ENCODE peak calls at places on chromosome 14, in seven cellular contexts. A is CD8-positive, alpha-beta T cell; T is naive thymus-derived CD4-positive, alpha-beta T cell; P is tibial nerve; I is kidney; L is stomach; U is CD8-positive, alpha-beta memory T cell. G is an unnamed sample.

GRCh38 chr14:26773906-26774593 is 176.2 kb upstream of the NOVA1 start:
- DNase-seq in A (no peak), T (no peak), P (no peak), I (no peak), L (no peak), U (no peak), G (no peak)

GRCh38 chr14:99517643-99518381 is 36.6 kb downstream of the CCNK start:
- DNase-seq in A (no peak), T (no peak), P (peak; percentile 10), I (peak; percentile 62), L (no peak), U (no peak), G (no peak)

GRCh38 chr14:72633551-72633950 is 260.4 kb downstream of the DPF3 start:
- DNase-seq in A (no peak), T (no peak), P (no peak), I (no peak), L (no peak), U (no peak), G (no peak)

GRCh38 chr14:63901434-63902085 is 48.8 kb downstream of the SYNE2 start:
- DNase-seq in A (no peak), T (no peak), P (no peak), I (no peak), L (no peak), U (no peak), G (no peak)

GRCh38 chr14:22748691-22749090 is 17.8 kb upstream of the OXA1L start:
- DNase-seq in A (no peak), T (no peak), P (no peak), I (no peak), L (no peak), U (no peak), G (no peak)

GRCh38 chr14:47246367-47246766 is 429.0 kb downstream of the MDGA2 start:
- DNase-seq in A (no peak), T (no peak), P (no peak), I (no peak), L (no peak), U (no peak), G (no peak)

GRCh38 chr14:101120636-101121398 is 217.3 kb upstream of the RTL1 start:
- DNase-seq in A (peak; percentile 48), T (peak; percentile 22), P (no peak), I (peak; percentile 66), L (peak; percentile 26), U (no peak), G (no peak)

GRCh38 chr14:50786821-50787464 is 44.0 kb downstream of the NIN start:
- DNase-seq in A (no peak), T (no peak), P (no peak), I (no peak), L (no peak), U (no peak), G (no peak)

GRCh38 chr14:73188501-73188903 is 48.8 kb upstream of the PAPLN start:
- DNase-seq in A (no peak), T (no peak), P (no peak), I (no peak), L (no peak), U (no peak), G (no peak)

GRCh38 chr14:65703996-65704395 is 291.5 kb downstream of the FUT8 start:
- DNase-seq in A (no peak), T (no peak), P (no peak), I (no peak), L (no peak), U (no peak), G (no peak)

GRCh38 chr14:96273629-96274028 is 17.6 kb downstream of the BDKRB1 start:
- DNase-seq in A (no peak), T (no peak), P (no peak), I (no peak), L (no peak), U (no peak), G (no peak)
- H3K4me1 ChIP-seq in A (no peaks in the 10 kb centered on the region), T (peaks cover 2% of the 10 kb centered on the region), P (no peaks in the 10 kb centered on the region), I (no peaks in the 10 kb centered on the region), L (peaks cover 32% of the 10 kb centered on the region), U (no peaks in the 10 kb centered on the region), G (peaks cover 1% of the 10 kb centered on the region)

DNA sequence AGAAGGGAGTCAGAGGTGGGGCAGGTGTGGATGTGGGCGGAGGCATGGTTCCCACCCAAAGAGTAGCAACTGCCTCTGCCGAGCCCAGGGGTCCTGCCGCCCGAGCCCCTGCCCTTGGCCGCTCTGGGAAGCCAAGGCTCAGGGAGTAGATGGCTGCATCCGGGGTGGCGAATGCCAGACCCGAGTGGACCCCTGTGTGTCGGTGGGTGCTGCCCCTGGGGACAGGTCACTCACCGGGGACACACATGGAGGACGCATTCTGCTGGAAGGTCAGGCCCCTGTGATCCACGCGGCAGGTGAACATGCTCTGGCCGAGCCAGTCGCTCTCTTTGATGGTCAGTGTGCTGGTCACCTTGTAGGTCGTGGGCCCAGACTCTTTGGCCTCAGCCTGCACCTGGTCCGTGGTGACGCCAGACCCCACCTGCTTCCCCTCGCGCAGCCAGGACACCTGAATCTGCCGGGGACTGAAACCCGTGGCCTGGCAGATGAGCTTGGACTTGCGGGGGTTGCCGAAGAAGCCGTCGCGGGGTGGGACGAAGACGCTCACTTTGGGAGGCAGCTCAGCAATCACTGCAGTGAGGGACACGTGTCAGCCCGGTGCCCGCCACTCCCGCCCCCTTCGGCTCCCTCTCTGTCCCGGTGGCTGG is 329.0 kb downstream of the TMEM121 start:
- DNase-seq in A (peak; percentile 44), T (peak; percentile 19), P (no peak), I (peak; percentile 71), L (no peak), U (no peak), G (no peak)
- H3K9me3 ChIP-seq in A (no peaks in the 10 kb centered on the region), T (no peaks in the 10 kb centered on the region), P (peaks cover 32% of the 10 kb centered on the region), I (no peaks in the 10 kb centered on the region), L (no peaks in the 10 kb centered on the region), U (no peaks in the 10 kb centered on the region), G (peaks cover 33% of the 10 kb centered on the region)

GRCh38 chr14:45891417-45892080 is 638.5 kb upstream of the MIS18BP1 start:
- DNase-seq in A (no peak), T (no peak), P (no peak), I (no peak), L (peak; percentile 36), U (no peak), G (no peak)
- H3K4me3 ChIP-seq in A (no peak overlapping the region), T (no peak overlapping the region), P (no peak overlapping the region), I (peak overlapping the region; percentile 21), L (no peak overlapping the region), U (no peak overlapping the region), G (no peak overlapping the region)

GRCh38 chr14:91385227-91385626 is 32.4 kb downstream of the CCDC88C start:
- DNase-seq in A (no peak), T (no peak), P (no peak), I (no peak), L (no peak), U (no peak), G (no peak)
- H3K4me1 ChIP-seq in A (peaks cover 91% of the 10 kb centered on the region), T (peaks cover 88% of the 10 kb centered on the region), P (peaks cover 8% of the 10 kb centered on the region), I (peaks cover 12% of the 10 kb centered on the region), L (peaks cover 51% of the 10 kb centered on the region), U (peaks cover 99% of the 10 kb centered on the region), G (peaks cover 12% of the 10 kb centered on the region)

GRCh38 chr14:42909659-42910058 is 1303.0 kb downstream of the LRFN5 start:
- DNase-seq in A (no peak), T (no peak), P (no peak), I (no peak), L (no peak), U (no peak), G (no peak)

GRCh38 chr14:42911642-42912041 is 1305.0 kb downstream of the LRFN5 start:
- DNase-seq in A (no peak), T (no peak), P (no peak), I (no peak), L (no peak), U (no peak), G (no peak)
- H3K9me3 ChIP-seq in A (no peaks in the 10 kb centered on the region), T (no peaks in the 10 kb centered on the region), P (no peaks in the 10 kb centered on the region), I (no peaks in the 10 kb centered on the region), L (no peaks in the 10 kb centered on the region), U (no peaks in the 10 kb centered on the region), G (no peaks in the 10 kb centered on the region)

DNA sequence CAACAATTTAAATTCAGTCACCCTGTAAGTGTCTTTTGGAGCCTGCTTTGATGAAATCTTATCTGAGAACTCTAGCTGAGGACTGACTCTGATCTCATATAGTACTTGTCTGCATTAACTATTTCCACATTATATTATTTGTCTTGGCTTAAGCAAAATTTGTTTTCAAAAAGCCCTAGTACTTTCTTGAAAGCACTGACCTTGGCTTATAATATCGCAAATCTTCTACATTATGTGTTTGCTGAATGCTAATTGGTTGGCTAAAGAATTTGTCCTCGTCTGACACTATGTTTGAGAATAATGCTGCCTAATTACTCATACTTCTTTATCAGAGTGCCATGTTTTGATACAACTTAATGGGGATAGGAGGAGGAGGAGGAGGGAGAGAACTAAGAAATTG is 46.9 kb upstream of the FLRT2 start:
- DNase-seq in A (no peak), T (no peak), P (no peak), I (no peak), L (no peak), U (no peak), G (no peak)
- H3K4me3 ChIP-seq in A (no peak overlapping the region), T (no peak overlapping the region), P (no peak overlapping the region), I (no peak overlapping the region), L (no peak overlapping the region), U (no peak overlapping the region), G (no peak overlapping the region)

GRCh38 chr14:102180248-102180998 is 40.7 kb downstream of the WDR20 start:
- DNase-seq in A (no peak), T (no peak), P (no peak), I (no peak), L (no peak), U (no peak), G (no peak)

GRCh38 chr14:102182190-102182589 is 42.5 kb downstream of the WDR20 start:
- DNase-seq in A (no peak), T (no peak), P (no peak), I (no peak), L (no peak), U (no peak), G (no peak)

GRCh38 chr14:102183922-102184677 is 44.4 kb downstream of the WDR20 start:
- DNase-seq in A (no peak), T (peak; percentile 26), P (no peak), I (peak; percentile 16), L (no peak), U (no peak), G (no peak)

GRCh38 chr14:102182901-102183619 is 43.4 kb downstream of the WDR20 start:
- DNase-seq in A (no peak), T (no peak), P (no peak), I (no peak), L (no peak), U (no peak), G (no peak)

DNA sequence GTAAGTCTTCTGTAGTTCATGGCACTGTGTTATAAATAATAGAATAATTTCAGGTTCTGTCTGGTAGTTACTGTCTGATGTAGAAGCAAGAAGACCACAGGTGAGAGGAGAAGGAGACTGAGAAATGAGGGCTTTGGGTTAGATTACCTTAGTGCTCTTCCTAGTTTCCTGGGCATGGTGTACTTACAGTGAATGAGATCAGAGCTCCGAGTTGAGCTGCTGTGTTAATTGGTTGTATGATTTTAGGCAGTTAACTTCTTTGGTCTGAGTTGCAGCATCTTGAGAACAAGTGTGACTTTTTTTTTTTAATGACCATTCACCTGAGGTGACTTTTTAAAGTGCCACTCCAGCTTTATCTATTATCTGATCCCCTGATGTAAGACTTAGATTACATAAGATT is 41.5 kb downstream of the WDR20 start:
- DNase-seq in A (no peak), T (no peak), P (no peak), I (no peak), L (no peak), U (no peak), G (no peak)
- H3K4me1 ChIP-seq in A (peaks cover 5% of the 10 kb centered on the region), T (no peaks in the 10 kb centered on the region), P (peaks cover 10% of the 10 kb centered on the region), I (peaks cover 7% of the 10 kb centered on the region), L (peaks cover 64% of the 10 kb centered on the region), U (peaks cover 20% of the 10 kb centered on the region), G (no peaks in the 10 kb centered on the region)